ENCODE peak calls at places on chromosomes 6 and 20, in nine cellular contexts. J, I, A, K, W, G, D, U and B are unnamed samples.

GRCh38 chr6:17419189-17419575 is 25.8 kb downstream of the CAP2 start:
- DNase-seq in J (no peak), I (no peak), A (no peak), K (no peak), W (no peak), G (no peak), D (no peak), U (no peak), B (no peak)

GRCh38 chr6:26269406-26270120 is 95.4 kb upstream of the BTN3A2 start:
- DNase-seq in J (no peak), I (no peak), A (no peak), K (no peak), W (no peak), G (no peak), D (no peak), U (no peak), B (no peak)

GRCh38 chr6:30918675-30919074 is 4.6 kb downstream of the VARS2 start:
- DNase-seq in J (no peak), I (no peak), A (no peak), K (no peak), W (no peak), G (no peak), D (no peak), U (no peak), B (no peak)

GRCh38 chr20:64229537-64230061 is 25.9 kb upstream of the PCMTD2 start:
- DNase-seq in J (no peak), I (no peak), A (no peak), K (no peak), W (no peak), G (no peak), D (peak), U (no peak), B (no peak)

GRCh38 chr6:25963426-25964123 is 973 bp downstream of the TRIM38 start:
- DNase-seq in J (no peak), I (no peak), A (no peak), K (no peak), W (no peak), G (peak), D (no peak), U (peak), B (no peak)

GRCh38 chr6:147675281-147675680 is 166.8 kb downstream of the SAMD5 start:
- DNase-seq in J (no peak), I (no peak), A (no peak), K (no peak), W (no peak), G (no peak), D (no peak), U (peak), B (no peak)

GRCh38 chr6:132400641-132401119 is 595 bp downstream of the MOXD1 start:
- DNase-seq in J (no peak), I (no peak), A (no peak), K (no peak), W (no peak), G (no peak), D (no peak), U (no peak), B (no peak)

GRCh38 chr20:19881990-19882389 is 123.9 kb downstream of the RIN2 start:
- DNase-seq in J (no peak), I (no peak), A (no peak), K (no peak), W (no peak), G (no peak), D (no peak), U (no peak), B (no peak)

GRCh38 chr20:58888521-58889333 is 36.2 kb downstream of the GNAS start:
- DNase-seq in J (peak), I (no peak), A (peak), K (peak), W (no peak), G (peak), D (peak), U (peak), B (peak)

GRCh38 chr6:7978736-7979135 is 68.1 kb upstream of the TXNDC5 start:
- DNase-seq in J (no peak), I (no peak), A (no peak), K (no peak), W (no peak), G (peak), D (no peak), U (no peak), B (no peak)

GRCh38 chr6:147586044-147586443 is 77.6 kb downstream of the SAMD5 start:
- DNase-seq in J (no peak), I (no peak), A (no peak), K (no peak), W (no peak), G (no peak), D (no peak), U (no peak), B (no peak)

GRCh38 chr6:126570507-126570906 is 230.6 kb downstream of the CENPW start:
- DNase-seq in J (no peak), I (no peak), A (no peak), K (no peak), W (no peak), G (no peak), D (no peak), U (no peak), B (no peak)

GRCh38 chr20:57654363-57654997 is 34.3 kb upstream of the ZBP1 start:
- DNase-seq in J (peak), I (no peak), A (peak), K (peak), W (no peak), G (peak), D (peak), U (peak), B (peak)

GRCh38 chr6:149864578-149865535 is 698 bp upstream of the LRP11 start:
- DNase-seq in J (peak), I (no peak), A (no peak), K (no peak), W (peak), G (peak), D (no peak), U (peak), B (no peak)

GRCh38 chr6:56594699-56595098 is 48.0 kb downstream of the DST start:
- DNase-seq in J (no peak), I (no peak), A (no peak), K (no peak), W (no peak), G (peak), D (no peak), U (no peak), B (no peak)

GRCh38 chr6:164927288-164928040 is 381.9 kb downstream of the C6orf118 start:
- DNase-seq in J (peak), I (peak), A (peak), K (peak), W (no peak), G (peak), D (peak), U (peak), B (peak)

GRCh38 chr20:400451-401275 is 7.4 kb upstream of the RBCK1 start:
- DNase-seq in J (no peak), I (no peak), A (no peak), K (no peak), W (no peak), G (no peak), D (no peak), U (peak), B (no peak)

GRCh38 chr6:139533573-139534471 is 159.4 kb upstream of the CITED2 start:
- DNase-seq in J (no peak), I (peak), A (no peak), K (no peak), W (no peak), G (peak), D (peak), U (no peak), B (no peak)

GRCh38 chr6:10736721-10737120 is 10.9 kb upstream of the TMEM14B start:
- DNase-seq in J (no peak), I (no peak), A (no peak), K (no peak), W (no peak), G (no peak), D (no peak), U (no peak), B (no peak)

GRCh38 chr6:167233490-167233889 is 57.6 kb upstream of the UNC93A start:
- DNase-seq in J (no peak), I (no peak), A (no peak), K (no peak), W (no peak), G (no peak), D (no peak), U (no peak), B (no peak)

GRCh38 chr20:50967621-50968020 is 9.0 kb downstream of the MOCS3 start:
- DNase-seq in J (no peak), I (no peak), A (no peak), K (no peak), W (no peak), G (peak), D (no peak), U (no peak), B (no peak)

GRCh38 chr20:46552460-46553420 is 2.3 kb upstream of the OCSTAMP start:
- DNase-seq in J (no peak), I (no peak), A (no peak), K (no peak), W (no peak), G (no peak), D (no peak), U (no peak), B (no peak)

GRCh38 chr6:167858086-167858591 is 31.4 kb downstream of the AFDN start:
- DNase-seq in J (no peak), I (peak), A (no peak), K (no peak), W (no peak), G (no peak), D (no peak), U (no peak), B (no peak)

GRCh38 chr20:8798505-8798904 is 270.4 kb upstream of the PLCB4 start:
- DNase-seq in J (no peak), I (peak), A (no peak), K (no peak), W (no peak), G (no peak), D (no peak), U (no peak), B (no peak)

GRCh38 chr20:49360242-49360968 is 82.5 kb upstream of the ZNFX1 start:
- DNase-seq in J (no peak), I (no peak), A (no peak), K (no peak), W (no peak), G (no peak), D (no peak), U (no peak), B (no peak)

GRCh38 chr20:14991023-14991422 is 653.6 kb upstream of the FLRT3 start:
- DNase-seq in J (no peak), I (no peak), A (no peak), K (no peak), W (no peak), G (no peak), D (no peak), U (no peak), B (no peak)

GRCh38 chr20:2756056-2756611 is 44.3 kb downstream of the CPXM1 start:
- DNase-seq in J (no peak), I (no peak), A (no peak), K (no peak), W (no peak), G (peak), D (no peak), U (peak), B (no peak)

GRCh38 chr20:32524871-32525501 is 60.1 kb downstream of the NOL4L start:
- DNase-seq in J (no peak), I (no peak), A (no peak), K (no peak), W (no peak), G (peak), D (peak), U (no peak), B (no peak)

GRCh38 chr6:159959165-159959975 is 9.5 kb upstream of the IGF2R start:
- DNase-seq in J (no peak), I (no peak), A (no peak), K (no peak), W (no peak), G (no peak), D (no peak), U (no peak), B (no peak)

GRCh38 chr20:4697189-4697873 is 24.4 kb upstream of the PRND start:
- DNase-seq in J (no peak), I (no peak), A (no peak), K (no peak), W (no peak), G (no peak), D (no peak), U (no peak), B (no peak)

GRCh38 chr6:135270676-135271536 is 89.8 kb downstream of the MYB start:
- DNase-seq in J (no peak), I (no peak), A (no peak), K (no peak), W (peak), G (peak), D (peak), U (peak), B (no peak)

GRCh38 chr6:147691436-147691835 is 182.9 kb downstream of the SAMD5 start:
- DNase-seq in J (no peak), I (no peak), A (no peak), K (no peak), W (no peak), G (no peak), D (no peak), U (no peak), B (no peak)

GRCh38 chr6:96620851-96621250 is 57.9 kb downstream of the FHL5 start:
- DNase-seq in J (no peak), I (no peak), A (no peak), K (no peak), W (no peak), G (no peak), D (no peak), U (no peak), B (no peak)

GRCh38 chr6:22447191-22447590 is 122.2 kb upstream of the HDGFL1 start:
- DNase-seq in J (no peak), I (no peak), A (no peak), K (no peak), W (no peak), G (no peak), D (no peak), U (no peak), B (no peak)